ENCODE peak calls at places on chromosomes 1 and 21, in seven cellular contexts. S is spleen, C is fibroblast of pulmonary artery, E is cardiac fibroblast, F is OCI-LY7, W is upper lobe of right lung, M is WERI-Rb-1. I is an unnamed sample.

GRCh38 chr1:32115496-32115895 is 7.6 kb downstream of the KPNA6 start:
- DNase-seq in E (no peak), S (no peak), F (no peak), C (no peak), W (no peak), M (no peak), I (no peak)

GRCh38 chr1:24385160-24385939 is 28.2 kb downstream of the STPG1 start:
- DNase-seq in M (peak), W (no peak), S (no peak), F (peak), E (peak), C (peak), I (peak)

GRCh38 chr1:156319664-156320063 is 18.4 kb downstream of the CCT3 start:
- DNase-seq in W (no peak), F (peak), E (peak), C (peak), M (no peak), S (no peak), I (peak)

GRCh38 chr1:23376890-23377811 is 7.5 kb upstream of the ZNF436 start:
- DNase-seq in M (no peak), C (peak), E (peak), F (no peak), W (no peak), S (no peak), I (peak)

GRCh38 chr1:54971317-54971791 is 9.1 kb upstream of the TMEM61 start:
- DNase-seq in S (no peak), M (no peak), E (no peak), C (no peak), W (no peak), F (no peak), I (no peak)

GRCh38 chr1:108079550-108079949 is 114.6 kb upstream of the VAV3 start:
- DNase-seq in S (peak), E (no peak), W (no peak), C (no peak), F (peak), M (no peak), I (no peak)

GRCh38 chr1:212158912-212159796 is 123.6 kb downstream of the DTL start:
- DNase-seq in W (no peak), S (no peak), E (no peak), F (no peak), C (no peak), M (no peak), I (no peak)

GRCh38 chr1:43197343-43198127 is 25.4 kb downstream of the CFAP57 start:
- DNase-seq in F (no peak), E (no peak), M (no peak), W (no peak), S (no peak), C (no peak), I (no peak)

GRCh38 chr1:77446841-77447555 is 165.2 kb downstream of the AK5 start:
- DNase-seq in F (no peak), M (no peak), E (no peak), W (no peak), S (no peak), C (no peak), I (peak)

GRCh38 chr1:163758977-163759670 is 437.4 kb downstream of the NUF2 start:
- DNase-seq in W (no peak), F (no peak), E (no peak), M (no peak), C (no peak), S (no peak), I (no peak)

GRCh38 chr1:41683681-41684500 is 199.4 kb upstream of the EDN2 start:
- DNase-seq in M (no peak), F (no peak), C (no peak), E (no peak), S (peak), W (peak), I (no peak)

GRCh38 chr1:168504064-168504837 is 39.5 kb downstream of the XCL2 start:
- DNase-seq in W (peak), C (peak), S (no peak), F (no peak), M (no peak), E (peak), I (peak)

GRCh38 chr21:17492415-17493168 is 20.3 kb upstream of the CXADR start:
- DNase-seq in F (no peak), S (no peak), E (peak), M (no peak), C (no peak), W (no peak), I (peak)

GRCh38 chr1:222933273-222933672 is 118.4 kb downstream of the DISP1 start:
- DNase-seq in S (no peak), W (no peak), E (no peak), F (no peak), C (no peak), M (no peak), I (no peak)

GRCh38 chr1:39113109-39113743 is 87.1 kb downstream of the NDUFS5 start:
- DNase-seq in F (no peak), C (no peak), W (no peak), E (no peak), M (no peak), S (no peak), I (peak)

GRCh38 chr1:183039985-183040447 is 16.8 kb downstream of the LAMC1 start:
- DNase-seq in F (peak), E (peak), S (no peak), W (no peak), C (peak), M (no peak), I (peak)

GRCh38 chr1:212703991-212704564 is 4.4 kb upstream of the BATF3 start:
- DNase-seq in S (no peak), F (no peak), M (no peak), E (no peak), W (no peak), C (no peak), I (no peak)

GRCh38 chr1:9715536-9716226 is 64.2 kb downstream of the PIK3CD start:
- DNase-seq in E (no peak), M (no peak), C (no peak), F (peak), S (peak), W (no peak), I (no peak)

GRCh38 chr1:110615548-110616130 is 9.5 kb upstream of the KCNA2 start:
- DNase-seq in F (peak), E (peak), M (peak), W (peak), S (no peak), C (peak), I (peak)

GRCh38 chr1:117712598-117712997 is 106.8 kb downstream of the TENT5C start:
- DNase-seq in S (no peak), F (no peak), E (no peak), M (no peak), C (no peak), W (no peak), I (no peak)

GRCh38 chr1:245184791-245185190 is 30.0 kb downstream of the KIF26B start:
- DNase-seq in F (no peak), W (no peak), M (no peak), S (no peak), E (no peak), C (no peak), I (no peak)

GRCh38 chr1:229408458-229409037 is 25.3 kb downstream of the ACTA1 start:
- DNase-seq in M (peak), S (no peak), W (no peak), E (no peak), C (no peak), F (no peak), I (peak)
- TF ChIP-seq CTCF in M (no peak), S (no peak), W (no peak), E (no peak), C (no peak), F (no peak), I (no peak)

GRCh38 chr21:39633043-39633442 is 20.3 kb downstream of the B3GALT5 start:
- DNase-seq in S (no peak), M (no peak), C (no peak), W (no peak), E (no peak), F (no peak), I (peak)
- H3K4me3 ChIP-seq in S (no peak), M (no peak), C (no peak), W (no peak), E (no peak), F (no peak), I (no peak)

GRCh38 chr21:31537872-31538576 is 121.5 kb upstream of the SOD1 start:
- DNase-seq in S (no peak), C (no peak), W (no peak), M (peak), E (no peak), F (no peak), I (no peak)
- TF ChIP-seq CTCF in S (no peak), C (no peak), W (no peak), M (peak), E (no peak), F (peak), I (no peak)

DNA sequence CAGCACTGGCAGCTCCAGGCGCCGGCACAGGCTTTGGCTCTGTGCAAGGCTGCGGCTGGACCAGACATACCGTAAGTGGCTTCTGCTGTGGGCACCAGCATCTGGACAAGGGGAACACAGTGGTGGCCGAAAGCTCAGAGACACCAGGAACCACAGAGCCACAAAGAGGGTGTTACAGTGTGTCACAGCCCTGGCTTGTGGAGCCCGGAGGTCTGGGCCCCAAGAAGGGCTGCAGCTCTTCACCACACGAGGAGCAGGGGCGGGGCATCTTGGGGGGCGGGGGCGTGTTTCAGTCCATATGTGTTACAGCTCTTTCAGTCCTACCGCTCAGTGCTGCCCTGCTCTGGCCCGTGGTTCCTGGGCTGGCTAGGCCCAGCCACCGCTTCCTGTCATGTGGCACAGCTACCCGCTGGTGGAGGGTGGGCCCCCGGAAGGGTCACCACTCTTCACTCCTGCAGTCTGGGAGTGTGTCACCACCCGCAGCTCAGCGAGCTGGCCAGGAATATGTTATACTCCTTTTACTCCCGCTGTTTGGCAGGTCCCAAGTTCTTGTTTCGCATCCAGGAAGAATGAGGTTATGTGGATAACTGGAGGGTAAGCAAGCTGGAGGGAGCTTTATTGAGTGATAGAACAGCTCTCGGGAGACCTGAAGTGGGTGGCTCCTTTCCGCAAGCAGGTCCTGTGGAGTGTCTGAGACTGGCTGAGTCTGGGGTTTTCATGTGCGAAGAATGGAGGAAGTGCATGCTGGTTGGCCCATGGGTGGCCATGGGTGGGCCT is 3.3 kb upstream of the LSM10 start:
- DNase-seq in M (no peak), F (no peak), C (peak), E (peak), S (peak), W (peak), I (peak)
- H3K4me3 ChIP-seq in M (no peak), F (no peak), C (peak), E (no peak), S (peak), W (peak), I (peak)

GRCh38 chr1:201737350-201738060 is 91.5 kb upstream of the IPO9 start:
- DNase-seq in S (no peak), F (no peak), C (peak), E (peak), W (no peak), M (peak), I (peak)

GRCh38 chr1:201740609-201741231 is 88.2 kb upstream of the IPO9 start:
- DNase-seq in E (no peak), M (no peak), S (no peak), F (peak), C (no peak), W (no peak), I (no peak)

GRCh38 chr1:201739492-201740085 is 89.4 kb upstream of the IPO9 start:
- DNase-seq in F (peak), W (peak), C (peak), S (peak), E (peak), M (no peak), I (peak)

GRCh38 chr1:201740086-201740541 is 88.8 kb upstream of the IPO9 start:
- DNase-seq in E (no peak), W (no peak), S (no peak), F (peak), M (no peak), C (no peak), I (no peak)

DNA sequence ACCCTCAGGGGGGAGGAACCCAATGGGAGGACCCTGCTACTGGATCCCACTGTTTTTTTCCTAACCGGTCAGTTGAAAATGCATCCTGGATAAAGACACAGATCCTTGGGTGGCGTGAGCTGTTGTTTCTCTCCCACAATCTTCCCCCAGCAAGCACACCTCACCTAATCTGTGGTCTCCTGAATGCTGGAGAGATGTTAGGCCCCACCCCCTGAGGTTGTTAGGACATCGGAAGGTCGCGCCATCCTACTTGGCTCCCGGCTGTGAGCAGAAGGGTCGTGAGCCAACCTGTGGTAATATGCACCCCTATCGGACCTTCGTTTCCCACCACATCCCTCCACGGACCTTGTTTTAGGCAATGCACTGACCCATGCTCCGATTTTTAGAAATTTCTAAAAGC is 89.9 kb upstream of the IPO9 start:
- DNase-seq in F (no peak), M (no peak), S (no peak), W (no peak), E (no peak), C (no peak), I (no peak)
- TF ChIP-seq CTCF in F (no peak), M (no peak), S (no peak), W (no peak), E (no peak), C (no peak), I (no peak)

DNA sequence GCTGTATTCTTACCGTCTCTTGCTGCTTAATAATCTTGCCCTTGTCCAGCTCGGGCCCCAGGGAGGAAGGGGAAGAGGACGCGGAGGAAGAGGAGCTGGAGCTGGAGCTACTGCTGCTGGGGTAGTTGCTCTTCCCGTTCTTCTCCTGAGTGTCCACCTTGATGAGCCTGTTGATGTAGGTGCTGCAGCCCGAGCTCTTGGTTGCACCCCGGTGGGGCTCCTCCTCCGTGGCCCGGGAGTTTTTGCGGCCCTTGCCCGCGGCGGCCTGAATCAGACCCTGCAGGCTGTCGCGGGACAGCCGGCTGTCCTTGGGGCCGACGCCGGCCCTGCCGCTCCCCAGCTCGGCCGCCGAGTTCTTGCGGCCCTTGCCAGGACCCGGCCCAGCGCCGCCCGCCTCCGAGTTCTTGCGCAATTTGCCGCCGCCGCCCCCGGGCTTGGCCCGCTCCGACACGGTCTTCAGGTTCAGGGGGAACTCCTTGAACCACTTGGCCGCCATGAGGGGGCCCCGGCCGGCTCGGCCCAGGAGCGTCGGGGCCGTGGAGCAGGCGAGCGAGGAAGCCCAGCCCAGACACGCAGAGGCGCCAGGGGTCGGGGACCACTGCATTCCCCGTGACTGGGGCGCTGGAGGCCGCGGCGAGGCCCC is 475 bp upstream of the TDRD10 start:
- DNase-seq in E (peak), S (peak), F (no peak), M (no peak), C (peak), W (peak), I (no peak)
- H3K4me3 ChIP-seq in E (peak), S (peak), F (no peak), M (peak), C (peak), W (peak), I (no peak)

DNA sequence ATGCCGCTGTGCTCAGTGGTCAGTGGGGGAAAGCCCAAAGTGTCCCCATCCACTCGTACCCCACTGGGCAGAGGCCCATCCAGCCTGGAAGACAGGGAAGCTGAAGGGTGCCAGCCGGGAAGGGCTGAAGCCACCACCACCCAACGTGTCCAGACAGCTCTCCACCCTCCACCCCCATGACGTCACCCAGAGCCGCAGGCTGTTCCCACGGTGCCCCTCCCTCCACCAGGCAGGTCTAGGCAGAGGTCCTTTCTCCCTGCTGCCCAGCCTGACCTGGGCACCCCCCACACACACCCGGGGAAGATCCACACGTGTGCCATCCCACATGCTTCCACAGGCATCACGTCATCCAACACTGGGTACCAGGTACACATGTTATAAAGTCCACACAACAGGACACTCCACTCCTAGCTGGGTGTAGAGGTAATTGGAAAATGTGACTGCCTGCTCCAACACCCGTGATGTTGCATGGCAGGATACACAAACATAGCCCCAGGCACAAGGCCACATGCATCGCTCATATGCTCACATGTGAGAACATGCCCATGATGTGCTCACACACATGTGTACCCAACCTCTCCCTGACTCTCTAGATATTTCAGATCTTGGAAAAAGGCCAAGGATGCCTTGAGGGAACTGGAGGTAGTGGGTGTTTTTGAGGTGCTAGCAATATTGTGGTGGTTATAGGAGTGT is 5.1 kb upstream of the ARHGAP30 start:
- DNase-seq in M (peak), C (no peak), S (no peak), F (no peak), E (no peak), W (no peak), I (no peak)
- TF ChIP-seq CTCF in M (no peak), C (no peak), S (no peak), F (no peak), E (no peak), W (no peak), I (no peak)

GRCh38 chr1:159802060-159802459 is at the start of gene FCRL6:
- DNase-seq in M (no peak), C (no peak), S (no peak), E (no peak), F (no peak), W (no peak), I (no peak)
- H3K4me3 ChIP-seq in M (no peak), C (no peak), S (no peak), E (no peak), F (no peak), W (no peak), I (no peak)

GRCh38 chr1:8198522-8198921 is 119.4 kb upstream of the SLC45A1 start:
- DNase-seq in W (no peak), C (no peak), F (no peak), M (no peak), E (no peak), S (no peak), I (no peak)

GRCh38 chr1:8203056-8203455 is 114.9 kb upstream of the SLC45A1 start:
- DNase-seq in W (no peak), E (no peak), M (no peak), C (no peak), F (no peak), S (peak), I (no peak)

GRCh38 chr1:8202182-8202905 is 115.6 kb upstream of the SLC45A1 start:
- DNase-seq in W (peak), M (peak), F (no peak), E (peak), S (peak), C (peak), I (peak)

GRCh38 chr1:8201331-8201861 is 116.5 kb upstream of the SLC45A1 start:
- DNase-seq in E (peak), M (no peak), C (peak), S (peak), W (no peak), F (no peak), I (no peak)

DNA sequence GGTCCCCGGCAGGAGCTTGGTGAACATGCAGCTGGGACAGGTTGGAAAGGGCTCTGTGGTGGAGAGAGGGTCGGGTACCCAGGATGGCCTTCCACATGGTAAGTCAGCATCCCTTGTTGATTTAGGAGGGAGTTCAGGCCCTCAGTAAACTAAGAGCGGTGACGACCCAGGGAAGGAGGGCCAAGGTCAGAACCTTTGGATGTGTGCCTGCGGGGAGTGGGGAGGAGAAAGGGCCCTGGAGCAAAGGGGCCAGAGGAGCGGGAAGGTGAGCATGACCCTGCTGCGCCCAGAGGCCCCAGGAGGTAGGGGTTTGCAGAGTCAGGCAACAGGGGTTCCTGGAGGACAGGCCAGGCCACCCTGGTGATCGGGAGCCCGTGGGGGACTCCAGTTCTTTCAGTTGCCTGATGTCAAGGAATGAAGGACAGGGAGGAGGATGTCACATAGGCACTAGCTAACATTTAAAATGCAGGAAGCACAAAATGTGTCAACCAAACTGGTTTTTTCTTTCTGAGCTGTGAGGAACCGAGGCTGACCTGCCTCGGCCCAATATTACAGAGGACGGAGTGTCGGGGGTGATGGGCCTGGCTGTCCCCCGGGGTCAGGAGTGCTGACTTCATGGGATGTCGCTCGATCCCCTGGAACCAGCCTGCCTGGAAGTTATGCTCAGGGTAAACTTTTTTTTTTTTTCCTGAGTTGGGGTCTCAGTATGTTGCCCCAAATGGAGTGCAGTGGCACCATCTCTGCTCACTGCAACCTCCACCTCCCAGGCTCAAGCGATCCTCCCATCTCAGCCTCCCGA is 117.4 kb upstream of the SLC45A1 start:
- DNase-seq in C (no peak), S (peak), E (no peak), M (no peak), W (no peak), F (no peak), I (no peak)
- TF ChIP-seq CTCF in C (no peak), S (no peak), E (no peak), M (no peak), W (no peak), F (no peak), I (no peak)

GRCh38 chr1:64933296-64934070 is 32.9 kb downstream of the JAK1 start:
- DNase-seq in F (peak), E (peak), W (no peak), C (peak), S (no peak), M (no peak), I (peak)
- H3K4me3 ChIP-seq in F (no peak), E (no peak), W (no peak), C (no peak), S (no peak), M (no peak), I (peak)

I was measured in AG10803.